ENCODE peak calls at places on chromosomes 16 and 17, in seven cellular contexts. One of them, this sample, is unnamed.
A peak's percentile ranks its signal among the peaks of the same experiment; 100 is the strongest.

GRCh38 chr16:19375561-19376158 is 42.0 kb upstream of the TMC5 start:
- DNase-seq in putamen: peak; percentile 18
- DNase-seq in iPS-NIHi11: peak; percentile 81
- DNase-seq in HFF-Myc: peak; percentile 14
- DNase-seq in posterior cingulate gyrus: peak; percentile 61
- DNase-seq in ascending aorta: no peak
- DNase-seq in activated CD4-positive, alpha-beta T cell treated with anti-CD3 and anti-CD28 coated beads, Interleukin-2, amount 10 ng/mL, durations not matched to agents 7 days and 5 days: peak; percentile 22
- DNase-seq in this sample: no peak

GRCh38 chr17:41666708-41667279 is 21.9 kb upstream of the EIF1 start:
- DNase-seq in putamen: peak; percentile 76
- DNase-seq in iPS-NIHi11: peak; percentile 87
- DNase-seq in HFF-Myc: no peak
- DNase-seq in posterior cingulate gyrus: peak; percentile 87
- DNase-seq in ascending aorta: no peak
- DNase-seq in activated CD4-positive, alpha-beta T cell treated with anti-CD3 and anti-CD28 coated beads, Interleukin-2, amount 10 ng/mL, durations not matched to agents 7 days and 5 days: peak; percentile 88
- DNase-seq in this sample: peak; percentile 78

GRCh38 chr16:56384074-56384721 is 41.1 kb downstream of the AMFR start:
- DNase-seq in putamen: no peak
- DNase-seq in iPS-NIHi11: no peak
- DNase-seq in HFF-Myc: no peak
- DNase-seq in posterior cingulate gyrus: no peak
- DNase-seq in ascending aorta: no peak
- DNase-seq in activated CD4-positive, alpha-beta T cell treated with anti-CD3 and anti-CD28 coated beads, Interleukin-2, amount 10 ng/mL, durations not matched to agents 7 days and 5 days: no peak
- DNase-seq in this sample: no peak

GRCh38 chr17:81074875-81075274 is 39.9 kb downstream of the BAIAP2 start:
- DNase-seq in putamen: no peak
- DNase-seq in iPS-NIHi11: no peak
- DNase-seq in HFF-Myc: no peak
- DNase-seq in posterior cingulate gyrus: no peak
- DNase-seq in ascending aorta: no peak
- DNase-seq in activated CD4-positive, alpha-beta T cell treated with anti-CD3 and anti-CD28 coated beads, Interleukin-2, amount 10 ng/mL, durations not matched to agents 7 days and 5 days: no peak
- DNase-seq in this sample: no peak

GRCh38 chr17:19347323-19348080 is 15.0 kb downstream of the B9D1 start:
- DNase-seq in putamen: no peak
- DNase-seq in iPS-NIHi11: no peak
- DNase-seq in HFF-Myc: no peak
- DNase-seq in posterior cingulate gyrus: no peak
- DNase-seq in ascending aorta: peak; percentile 6
- DNase-seq in activated CD4-positive, alpha-beta T cell treated with anti-CD3 and anti-CD28 coated beads, Interleukin-2, amount 10 ng/mL, durations not matched to agents 7 days and 5 days: no peak
- DNase-seq in this sample: no peak

GRCh38 chr16:3479654-3480216 is 15.6 kb downstream of the C16orf90 start:
- DNase-seq in putamen: no peak
- DNase-seq in iPS-NIHi11: no peak
- DNase-seq in HFF-Myc: no peak
- DNase-seq in posterior cingulate gyrus: peak; percentile 22
- DNase-seq in ascending aorta: no peak
- DNase-seq in activated CD4-positive, alpha-beta T cell treated with anti-CD3 and anti-CD28 coated beads, Interleukin-2, amount 10 ng/mL, durations not matched to agents 7 days and 5 days: no peak
- DNase-seq in this sample: peak; percentile 15

GRCh38 chr16:12311309-12311708 is 334.8 kb downstream of the SNX29 start:
- DNase-seq in putamen: no peak
- DNase-seq in iPS-NIHi11: peak; percentile 50
- DNase-seq in HFF-Myc: no peak
- DNase-seq in posterior cingulate gyrus: no peak
- DNase-seq in ascending aorta: no peak
- DNase-seq in activated CD4-positive, alpha-beta T cell treated with anti-CD3 and anti-CD28 coated beads, Interleukin-2, amount 10 ng/mL, durations not matched to agents 7 days and 5 days: no peak
- DNase-seq in this sample: no peak

GRCh38 chr16:30488764-30489595 is 16.4 kb downstream of the ITGAL start:
- DNase-seq in putamen: no peak
- DNase-seq in iPS-NIHi11: peak; percentile 52
- DNase-seq in HFF-Myc: no peak
- DNase-seq in posterior cingulate gyrus: no peak
- DNase-seq in ascending aorta: no peak
- DNase-seq in activated CD4-positive, alpha-beta T cell treated with anti-CD3 and anti-CD28 coated beads, Interleukin-2, amount 10 ng/mL, durations not matched to agents 7 days and 5 days: no peak
- DNase-seq in this sample: no peak

GRCh38 chr16:9518054-9518453 is 426.6 kb downstream of the HAPSTR1 start:
- DNase-seq in putamen: no peak
- DNase-seq in iPS-NIHi11: no peak
- DNase-seq in HFF-Myc: no peak
- DNase-seq in posterior cingulate gyrus: no peak
- DNase-seq in ascending aorta: no peak
- DNase-seq in activated CD4-positive, alpha-beta T cell treated with anti-CD3 and anti-CD28 coated beads, Interleukin-2, amount 10 ng/mL, durations not matched to agents 7 days and 5 days: no peak
- DNase-seq in this sample: no peak

GRCh38 chr17:56125830-56126819 is 27.1 kb upstream of the ANKFN1 start:
- DNase-seq in putamen: peak; percentile 30
- DNase-seq in iPS-NIHi11: peak; percentile 37
- DNase-seq in HFF-Myc: peak; percentile 19
- DNase-seq in posterior cingulate gyrus: no peak
- DNase-seq in ascending aorta: no peak
- DNase-seq in activated CD4-positive, alpha-beta T cell treated with anti-CD3 and anti-CD28 coated beads, Interleukin-2, amount 10 ng/mL, durations not matched to agents 7 days and 5 days: peak; percentile 17
- DNase-seq in this sample: no peak

GRCh38 chr17:59534583-59534982 is 30.8 kb upstream of the DHX40 start:
- DNase-seq in putamen: no peak
- DNase-seq in iPS-NIHi11: no peak
- DNase-seq in HFF-Myc: no peak
- DNase-seq in posterior cingulate gyrus: no peak
- DNase-seq in ascending aorta: no peak
- DNase-seq in activated CD4-positive, alpha-beta T cell treated with anti-CD3 and anti-CD28 coated beads, Interleukin-2, amount 10 ng/mL, durations not matched to agents 7 days and 5 days: no peak
- DNase-seq in this sample: no peak

GRCh38 chr16:48542020-48542473 is 67.9 kb downstream of the N4BP1 start:
- DNase-seq in putamen: peak; percentile 73
- DNase-seq in iPS-NIHi11: peak; percentile 53
- DNase-seq in HFF-Myc: no peak
- DNase-seq in posterior cingulate gyrus: peak; percentile 73
- DNase-seq in ascending aorta: no peak
- DNase-seq in activated CD4-positive, alpha-beta T cell treated with anti-CD3 and anti-CD28 coated beads, Interleukin-2, amount 10 ng/mL, durations not matched to agents 7 days and 5 days: no peak
- DNase-seq in this sample: peak; percentile 36

This sample was measured in anterior cingulate cortex.